ENCODE peak calls at places on chromosomes 5 and 9, in ten cellular contexts. F, H, R, V, Y, X, J, D, K and M are unnamed samples.

GRCh38 chr5:82221020-82221419 is 57.1 kb downstream of the RPS23 start:
- DNase-seq in F (no peak), H (no peak), R (no peak), V (no peak), Y (no peak), X (no peak), J (no peak), D (no peak), K (no peak), M (no peak)

GRCh38 chr9:5052858-5053257 is 67.8 kb downstream of the JAK2 start:
- DNase-seq in F (peak), H (no peak), R (no peak), V (no peak), Y (no peak), X (no peak), J (no peak), D (peak), K (no peak), M (no peak)

GRCh38 chr9:118595719-118596305 is 773.4 kb downstream of the BRINP1 start:
- DNase-seq in F (peak), H (no peak), R (peak), V (no peak), Y (no peak), X (no peak), J (no peak), D (no peak), K (no peak), M (no peak)

GRCh38 chr5:173796746-173797495 is 91.2 kb upstream of the CPEB4 start:
- DNase-seq in F (no peak), H (no peak), R (no peak), V (no peak), Y (no peak), X (no peak), J (no peak), D (no peak), K (no peak), M (no peak)

GRCh38 chr5:143176048-143176447 is 227.4 kb downstream of the NR3C1 start:
- DNase-seq in F (no peak), H (no peak), R (no peak), V (no peak), Y (no peak), X (no peak), J (no peak), D (no peak), K (no peak), M (no peak)

GRCh38 chr9:91758491-91758981 is 191.5 kb downstream of the ROR2 start:
- DNase-seq in F (peak), H (peak), R (peak), V (no peak), Y (peak), X (no peak), J (no peak), D (no peak), K (peak), M (peak)

GRCh38 chr9:37984672-37985611 is 81.0 kb upstream of the SLC25A51 start:
- DNase-seq in F (peak), H (no peak), R (no peak), V (no peak), Y (no peak), X (no peak), J (peak), D (no peak), K (no peak), M (no peak)

GRCh38 chr5:97046270-97046982 is 96.0 kb downstream of the LIX1 start:
- DNase-seq in F (peak), H (no peak), R (peak), V (no peak), Y (no peak), X (no peak), J (no peak), D (no peak), K (no peak), M (no peak)

GRCh38 chr5:74034738-74035137 is 408.7 kb downstream of the ARHGEF28 start:
- DNase-seq in F (peak), H (no peak), R (no peak), V (no peak), Y (no peak), X (no peak), J (no peak), D (peak), K (no peak), M (no peak)

GRCh38 chr9:119934497-119934896 is 565.3 kb upstream of the BRINP1 start:
- DNase-seq in F (no peak), H (no peak), R (no peak), V (no peak), Y (no peak), X (no peak), J (no peak), D (no peak), K (no peak), M (no peak)

GRCh38 chr5:179235416-179236400 is 109.6 kb downstream of the ADAMTS2 start:
- DNase-seq in F (no peak), H (no peak), R (no peak), V (peak), Y (no peak), X (peak), J (no peak), D (no peak), K (no peak), M (no peak)

GRCh38 chr9:22055090-22055489 is 46.0 kb upstream of the CDKN2B start:
- DNase-seq in F (no peak), H (no peak), R (no peak), V (no peak), Y (no peak), X (no peak), J (no peak), D (no peak), K (no peak), M (no peak)

GRCh38 chr9:18684608-18685317 is 210.8 kb downstream of the ADAMTSL1 start:
- DNase-seq in F (no peak), H (no peak), R (no peak), V (no peak), Y (no peak), X (no peak), J (no peak), D (no peak), K (no peak), M (no peak)